ENCODE peak calls at places on chromosomes 7 and 10, in six cellular contexts. I, G, L, Q, O and M are unnamed samples.
A peak's percentile ranks its signal among the peaks of the same experiment; 100 is the strongest.

GRCh38 chr10:19815478-19816419 is 483 bp upstream of the PLXDC2 start:
- DNase-seq in I (peak; percentile 73), G (peak; percentile 42), L (no peak), Q (no peak), O (peak; percentile 58), M (peak; percentile 75)

GRCh38 chr10:110500515-110500905 is 2.8 kb downstream of the DUSP5 start:
- DNase-seq in I (no peak), G (peak; percentile 89), L (peak; percentile 86), Q (peak; percentile 79), O (no peak), M (no peak)

GRCh38 chr10:124605481-124605855 is 138.7 kb downstream of the FAM53B start:
- DNase-seq in I (no peak), G (no peak), L (no peak), Q (no peak), O (no peak), M (no peak)

GRCh38 chr10:102718220-102718619 is 3.8 kb downstream of the SFXN2 start:
- DNase-seq in I (no peak), G (peak; percentile 69), L (peak; percentile 43), Q (no peak), O (peak; percentile 44), M (no peak)

GRCh38 chr7:27194641-27195379 is 5.1 kb downstream of the HOXA13 start:
- DNase-seq in I (peak; percentile 4), G (no peak), L (no peak), Q (no peak), O (no peak), M (no peak)

GRCh38 chr7:76260171-76260703 is 42.2 kb upstream of the HSPB1 start:
- DNase-seq in I (peak; percentile 76), G (peak; percentile 11), L (no peak), Q (peak; percentile 77), O (no peak), M (peak; percentile 73)

GRCh38 chr10:43647576-43647975 is 1.1 kb downstream of the ZNF32 start:
- DNase-seq in I (no peak), G (peak; percentile 10), L (no peak), Q (no peak), O (no peak), M (no peak)

GRCh38 chr7:2000801-2001321 is 231.9 kb downstream of the MAD1L1 start:
- DNase-seq in I (peak; percentile 13), G (no peak), L (no peak), Q (no peak), O (no peak), M (no peak)

GRCh38 chr7:5695037-5695708 is 86.3 kb downstream of the RNF216 start:
- DNase-seq in I (no peak), G (peak; percentile 85), L (peak; percentile 90), Q (no peak), O (no peak), M (no peak)

GRCh38 chr10:77189056-77189455 is 448.6 kb downstream of the KCNMA1 start:
- DNase-seq in I (no peak), G (no peak), L (no peak), Q (no peak), O (no peak), M (no peak)

GRCh38 chr7:155710035-155710434 is 65.6 kb downstream of the RBM33 start:
- DNase-seq in I (no peak), G (no peak), L (no peak), Q (no peak), O (no peak), M (no peak)

GRCh38 chr7:119482209-119482608 is 790.8 kb upstream of the KCND2 start:
- DNase-seq in I (peak; percentile 48), G (peak; percentile 25), L (no peak), Q (peak; percentile 1), O (no peak), M (peak; percentile 19)

GRCh38 chr10:92238062-92238585 is 52.8 kb downstream of the CPEB3 start:
- DNase-seq in I (no peak), G (no peak), L (no peak), Q (no peak), O (no peak), M (no peak)

GRCh38 chr10:26216577-26216948 is at the start of gene GAD2:
- DNase-seq in I (peak; percentile 41), G (no peak), L (no peak), Q (no peak), O (no peak), M (no peak)

GRCh38 chr10:14487511-14487909 is 156.8 kb upstream of the FRMD4A start:
- DNase-seq in I (no peak), G (peak; percentile 16), L (no peak), Q (no peak), O (no peak), M (no peak)

GRCh38 chr7:116525913-116526857 is 1.3 kb downstream of the CAV1 start:
- DNase-seq in I (peak; percentile 83), G (peak; percentile 81), L (peak; percentile 90), Q (peak; percentile 82), O (peak; percentile 53), M (peak; percentile 84)

GRCh38 chr7:116527521-116527920 is 2.7 kb downstream of the CAV1 start:
- DNase-seq in I (no peak), G (peak; percentile 72), L (no peak), Q (no peak), O (no peak), M (no peak)

GRCh38 chr7:116528008-116528789 is 3.4 kb downstream of the CAV1 start:
- DNase-seq in I (no peak), G (peak; percentile 99), L (peak; percentile 93), Q (peak; percentile 76), O (peak; percentile 46), M (no peak)

GRCh38 chr7:116525298-116525912 is 569 bp downstream of the CAV1 start:
- DNase-seq in I (peak; percentile 27), G (no peak), L (no peak), Q (no peak), O (no peak), M (peak; percentile 25)

GRCh38 chr7:116526897-116527296 is 2.1 kb downstream of the CAV1 start:
- DNase-seq in I (no peak), G (peak; percentile 61), L (no peak), Q (no peak), O (no peak), M (no peak)
- TF ChIP-seq CTCF in I (no peak), G (no peak), L (no peak), Q (no peak), O (no peak), M (no peak)

DNA sequence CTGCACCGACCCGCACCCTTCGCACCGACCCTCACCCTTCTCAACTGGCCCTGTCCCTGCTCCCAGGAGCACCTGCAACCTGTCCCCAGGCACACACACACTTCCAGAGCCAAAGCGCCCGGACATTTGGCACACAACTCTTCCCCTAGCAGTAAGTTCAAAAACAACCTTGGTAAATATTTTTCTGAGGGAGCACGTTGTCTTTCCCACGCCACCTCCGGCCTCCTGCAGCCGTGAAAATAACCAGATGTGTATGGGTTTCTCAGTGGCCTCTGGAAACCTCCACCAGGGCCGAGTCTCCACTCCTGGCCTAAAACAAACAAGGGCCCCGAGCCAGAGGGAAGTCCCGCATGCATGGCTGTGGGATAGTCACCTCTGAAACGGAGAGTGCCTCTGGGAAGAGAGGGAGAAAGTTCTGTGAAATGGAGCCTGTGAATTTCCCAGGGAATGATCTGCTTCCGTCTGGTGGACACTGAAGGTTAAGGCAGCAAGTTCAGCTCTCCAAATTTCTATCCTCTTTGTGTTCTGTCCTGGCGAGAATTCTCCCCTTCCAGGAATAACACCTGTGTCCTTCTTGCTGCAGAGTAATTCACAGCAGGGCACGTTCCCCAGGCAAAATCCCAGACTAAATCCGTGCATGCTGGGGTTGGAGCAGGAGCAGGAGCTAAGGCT is 15.8 kb downstream of the PODXL start:
- DNase-seq in I (no peak), G (no peak), L (no peak), Q (no peak), O (peak; percentile 62), M (no peak)
- TF ChIP-seq CTCF in I (no peak), G (no peak), L (peak; percentile 55), Q (no peak), O (no peak), M (no peak)

GRCh38 chr10:11140963-11141362 is 123.3 kb downstream of the CELF2 start:
- DNase-seq in I (no peak), G (no peak), L (no peak), Q (no peak), O (no peak), M (no peak)

GRCh38 chr10:11143240-11143639 is 125.6 kb downstream of the CELF2 start:
- DNase-seq in I (no peak), G (no peak), L (no peak), Q (no peak), O (no peak), M (no peak)

GRCh38 chr10:11144626-11145497 is 127.2 kb downstream of the CELF2 start:
- DNase-seq in I (no peak), G (no peak), L (no peak), Q (no peak), O (no peak), M (no peak)

GRCh38 chr10:11141571-11142091 is 124.0 kb downstream of the CELF2 start:
- DNase-seq in I (no peak), G (no peak), L (no peak), Q (no peak), O (no peak), M (no peak)

GRCh38 chr10:11142809-11143208 is 125.1 kb downstream of the CELF2 start:
- DNase-seq in I (no peak), G (no peak), L (no peak), Q (no peak), O (no peak), M (no peak)
- TF ChIP-seq CTCF in I (no peak), G (no peak), L (no peak), Q (no peak), O (no peak), M (no peak)

GRCh38 chr10:64365663-64366062 is 844.5 kb downstream of the REEP3 start:
- DNase-seq in I (no peak), G (no peak), L (no peak), Q (no peak), O (no peak), M (no peak)

GRCh38 chr10:64363687-64364086 is 842.5 kb downstream of the REEP3 start:
- DNase-seq in I (no peak), G (no peak), L (no peak), Q (no peak), O (no peak), M (no peak)

GRCh38 chr10:64369885-64370773 is 848.9 kb downstream of the REEP3 start:
- DNase-seq in I (no peak), G (no peak), L (no peak), Q (no peak), O (no peak), M (no peak)

GRCh38 chr10:64368298-64368697 is 847.1 kb downstream of the REEP3 start:
- DNase-seq in I (no peak), G (no peak), L (no peak), Q (no peak), O (no peak), M (no peak)
- TF ChIP-seq CTCF in I (no peak), G (no peak), L (no peak), Q (no peak), O (no peak), M (no peak)

DNA sequence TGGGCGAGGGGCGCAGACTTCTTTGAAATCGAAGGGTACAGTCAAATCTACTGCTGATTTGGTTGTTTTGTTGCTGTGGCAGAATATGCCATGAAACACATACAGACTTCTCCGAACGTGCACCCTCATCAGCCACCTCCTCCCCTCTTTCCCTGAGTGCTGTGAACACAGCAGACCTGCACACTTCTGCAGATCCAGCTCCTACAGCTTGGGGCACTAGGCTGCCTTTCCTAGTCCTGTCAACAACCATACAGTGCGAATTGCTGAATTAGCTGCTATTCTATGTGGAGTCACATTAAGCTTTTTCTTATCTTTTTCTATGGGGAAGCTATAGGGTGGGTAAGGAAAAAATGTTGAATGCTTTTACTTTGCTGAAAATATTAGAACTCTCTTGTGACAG is 57.5 kb downstream of the COL17A1 start:
- DNase-seq in I (peak; percentile 56), G (peak; percentile 49), L (peak; percentile 3), Q (peak; percentile 60), O (no peak), M (peak; percentile 38)
- TF ChIP-seq CTCF in I (no peak), G (peak; percentile 56), L (peak; percentile 48), Q (peak; percentile 42), O (peak; percentile 21), M (no peak)